ENCODE peak calls at places on chromosomes 13 and 19, in nine cellular contexts. H is activated T-helper 1 cell treated with anti-CD3 and anti-CD28 coated beads, Interleukin-12 subunit alpha, Interleukin-12 subunit beta, Interleukin-2, Interleukin-4 antibody, amounts not matched to agents 30 ng/mL and 10 ng/mL and 1 ng/mL, durations not matched to agents 14 hours and 24 hours and 36 hours; T is T-helper 9 cell; N is NCI-H774; C is Caki2; I is NCI-H1105 treated with DMSO at 0.1 percent for 48 hours; Q is endothelial cell; J is fibroblast of the conjunctiva; E is AG08396. G is an unnamed sample.

GRCh38 chr13:85313761-85314503 is 485.3 kb downstream of the SLITRK6 start:
- DNase-seq in I (no peak), Q (no peak), T (no peak), H (no peak), J (no peak), E (peak), N (no peak), C (peak), G (no peak)

GRCh38 chr13:46359731-46360130 is 27.3 kb downstream of the RUBCNL start:
- DNase-seq in H (no peak), E (peak), I (no peak), C (no peak), T (no peak), N (no peak), Q (no peak), J (peak), G (no peak)

GRCh38 chr19:5314012-5314906 is 26.4 kb downstream of the PTPRS start:
- DNase-seq in Q (no peak), T (no peak), I (no peak), H (no peak), E (no peak), N (no peak), C (peak), J (no peak), G (no peak)

GRCh38 chr13:98285852-98286594 is 109.0 kb upstream of the RNF113B start:
- DNase-seq in Q (no peak), E (no peak), J (no peak), H (no peak), N (no peak), C (no peak), I (peak), T (no peak), G (no peak)

GRCh38 chr19:13597625-13598024 is 91.3 kb upstream of the CACNA1A start:
- DNase-seq in T (peak), Q (peak), C (peak), N (peak), E (peak), J (peak), I (peak), H (peak), G (peak)

GRCh38 chr13:110363009-110363408 is 55.9 kb downstream of the COL4A2 start:
- DNase-seq in Q (peak), I (no peak), H (no peak), T (no peak), N (no peak), J (no peak), E (no peak), C (no peak), G (no peak)

GRCh38 chr19:4606921-4607678 is 32.2 kb upstream of the TNFAIP8L1 start:
- DNase-seq in J (no peak), T (no peak), Q (no peak), E (no peak), N (peak), C (no peak), H (no peak), I (peak), G (no peak)

GRCh38 chr13:113534236-113534860 is 43.8 kb upstream of the DCUN1D2 start:
- DNase-seq in N (no peak), T (no peak), J (no peak), I (no peak), E (no peak), H (no peak), Q (no peak), C (no peak), G (no peak)

GRCh38 chr19:16351133-16351809 is 26.6 kb downstream of the KLF2 start:
- DNase-seq in H (no peak), I (no peak), Q (no peak), T (no peak), E (no peak), C (peak), J (no peak), N (no peak), G (no peak)

GRCh38 chr19:3270908-3271307 is 46.4 kb downstream of the CELF5 start:
- DNase-seq in C (no peak), N (peak), Q (peak), E (peak), H (no peak), J (no peak), I (peak), T (peak), G (no peak)

GRCh38 chr19:55086730-55087541 is 11.3 kb downstream of the EPS8L1 start:
- DNase-seq in I (peak), T (no peak), C (peak), J (peak), E (peak), Q (peak), N (peak), H (peak), G (peak)

GRCh38 chr13:19169991-19170390 is 11.6 kb downstream of the TUBA3C start:
- DNase-seq in I (no peak), E (no peak), H (no peak), J (no peak), N (no peak), T (no peak), C (no peak), Q (no peak), G (no peak)

GRCh38 chr13:113815151-113816058 is 48.5 kb downstream of the GAS6 start:
- DNase-seq in T (no peak), N (no peak), E (no peak), J (no peak), I (no peak), C (no peak), Q (no peak), H (peak), G (peak)

GRCh38 chr13:51916419-51916818 is 54.6 kb downstream of the CCDC70 start:
- DNase-seq in Q (no peak), H (no peak), T (no peak), J (no peak), N (no peak), E (no peak), C (no peak), I (no peak), G (no peak)

GRCh38 chr13:32587014-32587773 is 942 bp downstream of the PDS5B start:
- DNase-seq in C (peak), H (peak), T (peak), Q (peak), N (peak), J (no peak), E (peak), I (peak), G (peak)

GRCh38 chr19:47406711-47407416 is 12.5 kb downstream of the MEIS3 start:
- DNase-seq in J (no peak), Q (peak), H (no peak), I (peak), E (no peak), C (no peak), N (no peak), T (no peak), G (no peak)

GRCh38 chr19:32895384-32895783 is 25.8 kb upstream of the SLC7A9 start:
- DNase-seq in Q (no peak), I (no peak), T (no peak), H (no peak), C (no peak), J (no peak), E (no peak), N (no peak), G (no peak)

GRCh38 chr19:38846097-38846496 is 3.7 kb downstream of the HNRNPL start:
- DNase-seq in E (no peak), J (no peak), T (no peak), C (no peak), H (no peak), I (no peak), Q (no peak), N (no peak), G (no peak)

GRCh38 chr19:46520616-46521015 is 24.9 kb upstream of the PNMA8B start:
- DNase-seq in J (no peak), C (no peak), Q (no peak), E (no peak), I (no peak), H (no peak), T (no peak), N (no peak), G (no peak)

GRCh38 chr13:64925284-64925683 is 2304.9 kb downstream of the PCDH9 start:
- DNase-seq in Q (peak), I (no peak), J (no peak), E (no peak), C (no peak), H (no peak), T (no peak), N (no peak), G (no peak)

GRCh38 chr13:63910406-63910957 is 2494.8 kb upstream of the PCDH20 start:
- DNase-seq in C (peak), Q (peak), N (no peak), I (no peak), T (no peak), E (no peak), J (peak), H (no peak), G (no peak)

GRCh38 chr13:30186644-30187431 is 120.5 kb downstream of the KATNAL1 start:
- DNase-seq in Q (no peak), N (peak), I (peak), E (no peak), H (no peak), J (no peak), T (no peak), C (no peak), G (no peak)

GRCh38 chr19:9858766-9859165 is 23.6 kb downstream of the PIN1 start:
- DNase-seq in I (no peak), N (no peak), E (no peak), Q (no peak), H (no peak), C (no peak), T (no peak), J (no peak), G (no peak)

GRCh38 chr19:4748185-4748584 is 24.5 kb upstream of the DPP9 start:
- DNase-seq in J (no peak), I (no peak), E (no peak), N (no peak), Q (no peak), T (no peak), C (no peak), H (no peak), G (no peak)

GRCh38 chr13:66501187-66501586 is 728.9 kb downstream of the PCDH9 start:
- DNase-seq in J (peak), T (no peak), Q (no peak), H (no peak), E (no peak), I (no peak), C (no peak), N (no peak), G (no peak)

GRCh38 chr19:30047355-30047895 is 105.4 kb downstream of the URI1 start:
- DNase-seq in N (no peak), Q (no peak), E (no peak), J (no peak), C (no peak), I (no peak), H (no peak), T (no peak), G (no peak)

GRCh38 chr13:21326155-21327030 is 132.7 kb downstream of the ZDHHC20 start:
- DNase-seq in N (no peak), J (peak), T (no peak), H (no peak), E (peak), C (no peak), I (no peak), Q (no peak), G (no peak)

GRCh38 chr19:18278521-18279265 is 2.7 kb downstream of the JUND start:
- DNase-seq in T (peak), C (no peak), H (peak), N (no peak), J (no peak), Q (no peak), I (no peak), E (no peak), G (peak)

GRCh38 chr19:41416194-41416674 is 10.9 kb downstream of the B3GNT8 start:
- DNase-seq in J (no peak), H (no peak), T (no peak), I (no peak), N (no peak), Q (no peak), E (no peak), C (no peak), G (no peak)

GRCh38 chr13:97319088-97319487 is 97.0 kb downstream of the MBNL2 start:
- DNase-seq in Q (no peak), T (no peak), E (no peak), N (no peak), I (no peak), H (no peak), C (no peak), J (no peak), G (no peak)

GRCh38 chr19:18479964-18480723 is 41.7 kb downstream of the ELL start:
- DNase-seq in H (no peak), C (no peak), Q (no peak), N (peak), I (peak), J (no peak), T (no peak), E (peak), G (no peak)

GRCh38 chr13:85266771-85267170 is 532.4 kb downstream of the SLITRK6 start:
- DNase-seq in N (no peak), I (no peak), Q (no peak), C (no peak), J (no peak), T (no peak), H (no peak), E (no peak), G (no peak)

GRCh38 chr19:16627194-16627927 is 643 bp downstream of the MED26 start:
- DNase-seq in Q (peak), E (no peak), I (no peak), C (peak), T (peak), H (no peak), J (no peak), N (no peak), G (peak)